ENCODE peak calls at places on chromosome 14, in four cellular contexts. E is HL-60, U is K562, N is endothelial cell of umbilical vein. R is an unnamed sample.

GRCh38 chr14:74238974-74239847 is at the start of gene VSX2:
- DNase-seq in N (no peak), U (no peak), E (no peak), R (no peak)

GRCh38 chr14:42930058-42930457 is 1323.4 kb downstream of the LRFN5 start:
- DNase-seq in E (no peak), N (no peak), U (no peak), R (peak)

GRCh38 chr14:75561013-75561432 is 17.4 kb upstream of the FLVCR2 start:
- DNase-seq in U (peak), N (peak), E (no peak), R (peak)

GRCh38 chr14:59897757-59898383 is 22.1 kb upstream of the LRRC9 start:
- DNase-seq in E (no peak), U (peak), N (peak), R (no peak)

GRCh38 chr14:33332497-33332896 is 393.8 kb downstream of the NPAS3 start:
- DNase-seq in N (no peak), E (no peak), U (no peak), R (no peak)

GRCh38 chr14:33676135-33676566 is 274.7 kb downstream of the EGLN3 start:
- DNase-seq in N (peak), E (no peak), U (peak), R (no peak)

GRCh38 chr14:54322668-54323380 is 74.0 kb upstream of the CDKN3 start:
- DNase-seq in U (no peak), N (no peak), E (no peak), R (no peak)

GRCh38 chr14:104385189-104386135 is 194.1 kb upstream of the C14orf180 start:
- DNase-seq in E (no peak), N (no peak), U (no peak), R (no peak)

GRCh38 chr14:35384386-35385041 is 20.0 kb downstream of the NFKBIA start:
- DNase-seq in N (peak), E (no peak), U (peak), R (no peak)

DNA sequence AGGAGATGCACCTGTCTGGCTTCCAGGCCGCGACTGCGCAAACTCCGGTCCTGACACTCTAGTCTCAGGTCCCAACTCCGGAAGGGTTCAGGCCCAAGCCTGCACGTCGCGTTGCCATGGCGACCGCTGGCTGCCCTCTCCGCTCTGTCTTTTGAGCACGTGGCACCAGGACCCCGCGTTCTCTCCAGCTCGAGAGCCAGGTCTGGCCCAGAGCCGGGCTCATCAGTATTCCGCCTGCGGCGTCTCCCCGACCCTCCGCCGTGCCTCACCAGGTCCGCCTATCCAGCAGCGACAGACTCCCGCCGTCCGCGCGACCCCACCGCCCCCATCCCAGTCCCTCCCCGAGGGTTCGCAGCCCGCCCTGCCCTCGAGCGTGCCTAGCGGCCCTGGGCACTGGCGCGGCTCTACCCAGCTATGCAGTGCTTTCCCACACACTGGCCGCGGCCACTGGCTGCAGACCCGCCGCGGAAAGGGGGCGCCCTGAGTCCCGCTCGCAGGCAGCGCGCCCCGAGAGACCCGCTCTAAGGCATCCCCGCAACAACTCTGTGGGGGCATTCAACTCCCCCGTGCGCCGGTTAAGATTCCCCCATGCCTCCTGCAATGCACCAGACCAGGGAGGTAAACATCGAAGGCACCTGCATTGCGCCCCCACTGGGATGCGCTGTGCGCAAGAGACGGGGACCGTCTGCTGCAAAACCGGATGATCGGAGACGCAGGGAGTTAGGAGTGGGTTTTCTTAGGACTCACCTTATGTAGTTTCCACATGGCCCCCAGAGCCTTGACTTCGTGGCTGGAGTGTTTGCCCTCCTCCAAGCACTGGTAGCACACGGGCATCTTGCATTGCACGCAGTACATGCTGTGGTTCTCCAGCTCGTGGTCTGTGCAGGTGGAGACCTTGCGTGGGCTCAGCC is 1.3 kb downstream of the TRIM9 start:
- DNase-seq in N (no peak), U (no peak), E (no peak), R (no peak)
- TF ChIP-seq CTCF in N (no peak), U (no peak), E (peak), R (peak)

DNA sequence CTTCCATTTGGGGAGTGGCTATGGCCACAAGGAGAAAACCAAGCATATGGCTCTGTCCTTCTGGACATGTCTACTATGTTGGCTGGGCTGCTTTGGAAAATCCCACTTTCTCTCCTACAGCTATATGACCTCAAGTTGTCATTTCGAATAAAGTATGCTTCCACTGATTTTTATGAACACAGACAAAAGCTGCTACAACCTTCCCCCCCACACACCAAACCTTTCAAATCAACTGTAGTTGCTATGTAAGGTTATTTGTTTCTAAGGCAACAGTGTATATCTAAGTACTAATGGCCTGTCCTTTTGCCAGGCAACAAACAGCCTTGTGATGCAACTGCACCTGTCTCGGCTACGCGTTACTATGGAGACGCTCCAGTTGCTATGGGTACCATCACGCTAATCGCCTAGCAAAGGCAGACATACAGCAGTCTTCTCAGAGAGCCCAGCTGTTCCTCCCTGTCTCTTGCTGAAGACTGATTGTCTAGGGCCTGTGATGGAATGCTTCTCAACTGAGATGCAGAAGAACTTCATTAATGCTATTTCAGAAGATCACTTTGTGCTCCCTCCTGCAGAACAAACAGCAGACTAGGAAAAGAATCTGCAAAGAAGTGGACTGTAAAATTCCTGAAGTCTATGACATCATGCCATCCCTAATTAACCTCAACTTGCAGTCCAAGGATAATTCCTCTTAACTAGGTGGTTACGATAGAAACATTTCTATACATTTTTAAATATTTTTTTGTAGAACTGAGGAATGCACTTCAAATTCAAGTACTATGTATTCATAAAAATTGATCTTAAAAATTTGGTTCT is 67.6 kb downstream of the FOXN3 start:
- DNase-seq in N (no peak), U (no peak), E (no peak), R (no peak)
- H3K4me3 ChIP-seq in N (no peak), U (no peak), E (no peak), R (no peak)

GRCh38 chr14:70708717-70709570 is 67.2 kb downstream of the TTC9 start:
- DNase-seq in E (no peak), U (no peak), N (no peak), R (no peak)

GRCh38 chr14:70704960-70705359 is 63.2 kb downstream of the TTC9 start:
- DNase-seq in N (no peak), E (no peak), U (no peak), R (no peak)

GRCh38 chr14:70706177-70706576 is 64.5 kb downstream of the TTC9 start:
- DNase-seq in E (no peak), N (no peak), U (no peak), R (no peak)

GRCh38 chr14:70709726-70710382 is 68.1 kb downstream of the TTC9 start:
- DNase-seq in E (no peak), N (no peak), U (no peak), R (no peak)

DNA sequence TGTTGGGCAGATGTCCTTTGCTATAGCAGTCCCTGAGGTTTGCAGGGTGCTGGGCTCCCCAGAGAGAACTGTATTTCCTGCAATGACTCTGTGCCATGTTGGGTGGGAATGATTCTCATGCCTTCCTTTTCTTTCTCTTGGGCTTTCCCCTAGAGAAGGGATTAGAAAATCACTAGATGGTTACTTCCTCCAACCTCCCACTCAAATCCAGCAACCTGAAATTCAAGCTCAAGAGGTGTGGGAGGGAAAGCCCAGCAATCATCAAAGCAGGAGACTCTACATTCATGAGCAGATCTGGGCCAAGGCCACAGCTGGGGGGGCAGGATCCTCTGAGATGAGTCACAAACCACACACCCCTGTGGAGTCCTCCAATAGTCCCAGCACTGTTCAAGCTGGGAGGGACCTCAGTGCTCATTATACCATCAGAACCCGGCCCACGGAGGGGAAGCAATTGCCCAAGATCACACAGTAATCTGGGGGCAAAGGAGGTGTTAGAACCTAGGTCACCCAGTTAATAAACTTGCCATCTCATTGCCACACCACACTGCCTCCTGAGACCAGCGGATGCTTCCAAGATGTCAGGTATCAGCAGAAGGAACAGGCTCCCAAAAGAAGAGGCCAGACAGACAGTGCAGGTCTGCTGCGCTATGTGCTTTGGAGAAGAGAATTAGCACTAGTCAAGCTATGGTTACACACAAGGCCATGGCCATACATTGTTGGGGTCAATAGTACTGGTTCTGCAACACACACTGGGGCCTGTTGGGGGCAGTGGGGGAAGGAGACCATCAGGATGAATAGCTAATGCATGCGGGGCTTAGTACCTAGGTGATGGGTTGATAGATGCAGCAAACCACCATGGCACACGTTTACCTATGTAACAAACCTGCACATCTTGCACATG is 65.7 kb downstream of the TTC9 start:
- DNase-seq in N (no peak), U (peak), E (no peak), R (peak)
- TF ChIP-seq CTCF in N (no peak), U (no peak), E (no peak), R (no peak)

GRCh38 chr14:21382095-21382494 is 1.7 kb downstream of the SUPT16H start:
- DNase-seq in U (no peak), E (no peak), N (no peak), R (no peak)
- H3K4me3 ChIP-seq in U (peak), E (peak), N (no peak), R (peak)

GRCh38 chr14:66121859-66122258 is 364.3 kb upstream of the CCDC196 start:
- DNase-seq in U (no peak), N (no peak), E (no peak), R (no peak)
- TF ChIP-seq CTCF in U (no peak), N (no peak), E (no peak), R (no peak)

DNA sequence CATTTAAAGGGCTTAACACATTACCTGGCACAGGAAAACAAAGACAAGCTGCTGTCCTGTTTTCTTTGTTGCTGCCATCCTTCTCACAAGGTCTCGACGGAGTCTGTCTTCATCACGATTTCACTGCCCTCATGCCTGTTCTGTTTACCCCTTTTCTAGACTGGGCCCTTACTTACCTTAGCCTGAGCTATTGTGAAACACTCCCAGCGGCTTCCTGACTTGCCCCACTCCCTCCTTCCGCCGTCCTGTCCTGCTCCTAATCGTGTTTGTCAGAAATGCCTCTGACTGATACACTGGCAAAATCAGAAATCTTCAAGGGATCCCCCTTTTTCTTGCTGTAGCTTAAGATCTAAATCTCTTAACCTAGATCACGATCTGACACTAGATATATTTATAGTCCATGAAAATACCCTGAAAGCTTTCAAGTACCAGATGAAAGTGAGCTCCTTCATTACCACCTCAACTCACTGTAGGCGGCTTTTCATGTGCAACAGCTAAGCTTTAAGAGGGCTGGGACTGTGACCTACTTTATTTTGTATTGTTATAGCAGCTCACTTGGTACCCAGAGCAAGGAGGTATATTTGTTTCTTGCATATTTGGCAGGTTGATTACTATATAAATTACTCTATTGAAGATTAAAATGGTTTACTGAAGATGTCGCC is 32.1 kb downstream of the TECPR2 start:
- DNase-seq in N (no peak), E (peak), U (no peak), R (no peak)
- H3K4me3 ChIP-seq in N (no peak), E (no peak), U (no peak), R (no peak)

R was measured in HFF-Myc.